ENCODE peak calls at places on chromosome 16, in eight cellular contexts. B is A549, I is prostate gland, P is heart right ventricle, Y is mammary epithelial cell, G is AG04450, Q is HCT116, F is gastrocnemius medialis. K is an unnamed sample.

GRCh38 chr16:81442220-81442908 is 2.2 kb upstream of the CMIP start:
- DNase-seq in P (no peak), Y (no peak), F (no peak), G (no peak), B (no peak), I (no peak), Q (no peak), K (no peak)

GRCh38 chr16:77273815-77274214 is 74.6 kb downstream of the SYCE1L start:
- DNase-seq in Y (peak; percentile 30), P (no peak), F (no peak), B (no peak), I (no peak), G (no peak), Q (no peak), K (no peak)

GRCh38 chr16:57533366-57533617 is 3.1 kb downstream of the CCDC102A start:
- DNase-seq in B (no peak), Q (no peak), P (peak; percentile 5), I (no peak), G (no peak), F (peak; percentile 6), Y (no peak), K (no peak)

GRCh38 chr16:74372953-74373846 is 2.9 kb upstream of the NPIPB15 start:
- DNase-seq in P (no peak), I (no peak), Y (no peak), F (no peak), Q (no peak), B (no peak), G (no peak), K (no peak)

GRCh38 chr16:1723450-1724147 is 17.6 kb downstream of the MAPK8IP3 start:
- DNase-seq in I (peak; percentile 35), Q (no peak), Y (peak; percentile 51), P (no peak), F (no peak), B (peak; percentile 40), G (no peak), K (no peak)

GRCh38 chr16:75074920-75075687 is 41.5 kb downstream of the LDHD start:
- DNase-seq in F (no peak), G (no peak), I (no peak), Y (no peak), B (no peak), P (no peak), Q (no peak), K (no peak)

GRCh38 chr16:77918792-77919707 is 103.3 kb upstream of the CLEC3A start:
- DNase-seq in I (no peak), G (no peak), P (no peak), Y (no peak), B (no peak), F (no peak), Q (no peak), K (no peak)

GRCh38 chr16:17273142-17273561 is 197.6 kb downstream of the XYLT1 start:
- DNase-seq in P (no peak), Q (peak; percentile 69), G (peak; percentile 76), F (no peak), B (peak; percentile 34), Y (peak; percentile 78), I (no peak), K (peak; percentile 75)

GRCh38 chr16:61829631-61830030 is 206.6 kb downstream of the CDH8 start:
- DNase-seq in Q (no peak), B (no peak), Y (no peak), P (no peak), F (no peak), G (no peak), I (no peak), K (no peak)

GRCh38 chr16:62014534-62014933 is 21.7 kb downstream of the CDH8 start:
- DNase-seq in G (no peak), Q (no peak), P (no peak), B (no peak), Y (no peak), F (no peak), I (no peak), K (no peak)

GRCh38 chr16:3063617-3064389 is 1.6 kb upstream of the IL32 start:
- DNase-seq in Q (no peak), G (no peak), P (no peak), Y (no peak), I (no peak), B (no peak), F (no peak), K (no peak)

GRCh38 chr16:47204736-47205499 is 61.2 kb upstream of the NETO2 start:
- DNase-seq in F (no peak), G (no peak), B (no peak), I (no peak), P (no peak), Q (no peak), Y (no peak), K (no peak)

GRCh38 chr16:87733190-87733589 is 32.6 kb downstream of the KLHDC4 start:
- DNase-seq in P (no peak), I (no peak), F (no peak), B (no peak), Y (no peak), Q (no peak), G (no peak), K (no peak)

GRCh38 chr16:83116274-83116892 is 489.6 kb downstream of the CDH13 start:
- DNase-seq in Y (no peak), G (no peak), Q (no peak), I (no peak), P (no peak), B (no peak), F (no peak), K (no peak)

GRCh38 chr16:82756283-82756599 is 129.5 kb downstream of the CDH13 start:
- DNase-seq in B (no peak), Q (no peak), G (peak; percentile 1), Y (no peak), I (no peak), F (no peak), P (no peak), K (no peak)

GRCh38 chr16:87806608-87807546 is 41.1 kb upstream of the KLHDC4 start:
- DNase-seq in G (peak; percentile 78), B (peak; percentile 78), Q (peak; percentile 77), I (peak; percentile 24), F (no peak), P (peak; percentile 62), Y (peak; percentile 99), K (peak; percentile 92)

GRCh38 chr16:15672514-15673167 is 22.6 kb downstream of the NDE1 start:
- DNase-seq in I (peak; percentile 95), Q (no peak), F (peak; percentile 95), Y (peak; percentile 99), G (peak; percentile 87), B (peak; percentile 84), P (peak; percentile 91), K (peak; percentile 96)

GRCh38 chr16:15677447-15677846 is 27.4 kb downstream of the NDE1 start:
- DNase-seq in G (no peak), P (no peak), I (no peak), F (no peak), B (no peak), Y (no peak), Q (no peak), K (no peak)

GRCh38 chr16:15671530-15672117 is 21.6 kb downstream of the NDE1 start:
- DNase-seq in G (no peak), B (no peak), Q (no peak), I (no peak), F (no peak), Y (no peak), P (no peak), K (no peak)

GRCh38 chr16:15676506-15676905 is 26.5 kb downstream of the NDE1 start:
- DNase-seq in Y (no peak), B (no peak), G (no peak), I (no peak), P (no peak), F (no peak), Q (no peak), K (no peak)

GRCh38 chr16:15674571-15674970 is 24.5 kb downstream of the NDE1 start:
- DNase-seq in Q (no peak), P (no peak), G (no peak), B (no peak), Y (no peak), I (no peak), F (no peak), K (no peak)
- H3K27ac ChIP-seq in Q (no peak overlapping the region), P (peak overlapping the region; percentile 89), G (no peak overlapping the region), B (no peak overlapping the region), Y (no peak overlapping the region), I (no peak overlapping the region), F (no peak overlapping the region), K (peak overlapping the region; percentile 99)

DNA sequence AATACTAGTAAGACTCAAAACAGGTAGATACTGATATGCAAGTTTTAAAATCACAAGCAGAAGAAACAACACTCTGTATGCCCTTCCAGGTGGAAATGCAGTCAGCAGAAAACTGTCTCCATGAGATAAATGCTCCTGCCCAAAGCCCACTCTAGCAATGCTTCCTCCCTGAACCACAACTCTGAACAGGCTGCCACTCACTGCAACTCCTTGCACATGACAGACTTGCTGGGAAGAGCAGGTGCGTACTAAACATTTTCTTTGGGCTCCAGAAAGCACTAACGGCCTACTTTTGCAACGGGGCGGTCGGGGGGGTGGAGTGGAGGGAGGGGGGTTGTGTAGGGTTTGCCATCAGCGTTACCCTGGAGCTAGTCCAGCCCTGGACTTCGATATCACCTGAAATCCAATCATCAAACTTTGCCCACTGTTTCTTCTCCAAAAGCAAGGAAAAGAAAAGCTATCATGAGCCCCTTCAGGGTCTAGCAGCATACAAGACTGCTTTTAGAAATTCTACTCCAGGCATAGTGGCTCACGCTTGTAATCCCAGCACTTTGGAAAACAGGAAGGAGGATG is 46.1 kb downstream of the ANKRD11 start:
- DNase-seq in Y (no peak), P (no peak), Q (no peak), I (no peak), F (no peak), G (no peak), B (no peak), K (no peak)
- H3K27ac ChIP-seq in Y (peak overlapping the region; percentile 93), P (no peak overlapping the region), Q (no peak overlapping the region), I (peak overlapping the region; percentile 28), F (peak overlapping the region; percentile 81), G (peak overlapping the region; percentile 39), B (no peak overlapping the region), K (peak overlapping the region; percentile 95)

DNA sequence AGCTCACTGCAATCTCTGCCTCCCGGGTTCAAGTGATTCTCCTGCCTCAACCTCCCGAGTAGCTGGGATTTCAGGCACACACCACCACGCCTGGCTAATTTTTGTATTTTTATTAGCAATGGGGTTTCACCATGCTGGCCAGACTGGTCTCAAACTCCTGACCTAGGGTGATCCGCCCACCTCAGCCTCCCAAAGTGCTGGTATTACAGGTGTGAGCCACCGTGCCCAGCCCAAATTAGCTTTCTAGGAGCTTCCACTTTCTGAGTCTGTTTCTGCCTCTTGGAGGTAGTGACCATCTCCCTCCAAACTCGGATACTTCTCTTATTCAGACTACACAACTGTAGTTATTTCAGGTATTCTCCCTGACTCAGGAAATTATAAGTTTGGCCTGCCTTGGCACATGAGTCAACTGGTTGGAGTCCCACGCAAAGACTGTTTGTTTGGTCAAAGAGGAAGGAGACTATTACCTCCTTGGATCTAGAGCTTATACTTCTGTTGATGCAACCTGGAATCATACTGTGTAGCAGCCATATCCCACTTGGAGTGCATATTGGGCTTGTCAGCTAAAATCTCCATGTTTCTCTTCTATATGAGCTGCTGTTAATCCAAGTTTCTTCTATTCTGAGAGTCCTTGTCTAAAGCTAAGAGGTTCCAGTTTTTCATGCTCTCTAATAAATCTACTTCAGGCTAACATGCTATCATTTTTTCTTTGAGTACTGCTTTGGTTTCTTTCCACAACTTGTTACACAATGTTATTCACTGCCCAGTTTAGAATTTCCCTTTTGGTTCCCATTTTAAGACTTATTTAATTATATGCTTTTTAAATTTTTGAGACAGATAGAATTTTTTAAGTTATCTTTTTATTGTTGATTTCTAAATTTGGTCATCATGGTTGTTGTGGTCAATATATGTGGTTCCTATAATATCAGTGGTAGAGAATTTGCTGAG is 7.5 kb downstream of the IL4R start:
- DNase-seq in B (no peak), Q (no peak), Y (peak; percentile 84), P (no peak), G (no peak), F (no peak), I (no peak), K (peak; percentile 20)
- H3K27ac ChIP-seq in B (no peak overlapping the region), Q (no peak overlapping the region), Y (peak overlapping the region; percentile 64), P (peak overlapping the region; percentile 14), G (no peak overlapping the region), F (peak overlapping the region; percentile 10), I (peak overlapping the region; percentile 63), K (peak overlapping the region; percentile 99)

GRCh38 chr16:69064164-69064563 is 41.3 kb upstream of the HAS3 start:
- DNase-seq in B (no peak), I (no peak), G (no peak), Y (peak; percentile 58), Q (peak; percentile 73), P (no peak), F (peak; percentile 28), K (no peak)
- H3K27ac ChIP-seq in B (peak overlapping the region; percentile 88), I (no peak overlapping the region), G (no peak overlapping the region), Y (no peak overlapping the region), Q (peak overlapping the region; percentile 62), P (no peak overlapping the region), F (peak overlapping the region; percentile 74), K (no peak overlapping the region)

K was measured in epithelial cell of prostate.